ENCODE peak calls at places on chromosomes 4 and X, in five cellular contexts. One of them, this sample, is unnamed.

GRCh38 chr4:92600638-92601037 is 296.9 kb downstream of the GRID2 start:
- DNase-seq in WTC11: peak; percentile 52
- DNase-seq in A549: no peak
- DNase-seq in K562: no peak
- DNase-seq in HepG2: peak; percentile 3
- DNase-seq in this sample: no peak

GRCh38 chr4:12635629-12636028 is 848.5 kb downstream of the RAB28 start:
- DNase-seq in K562: no peak
- DNase-seq in A549: no peak
- DNase-seq in HepG2: no peak
- DNase-seq in WTC11: no peak
- DNase-seq in this sample: no peak

GRCh38 chr4:6526171-6526570 is 48.8 kb upstream of the MAN2B2 start:
- DNase-seq in HepG2: no peak
- DNase-seq in WTC11: no peak
- DNase-seq in K562: no peak
- DNase-seq in A549: no peak
- DNase-seq in this sample: no peak

GRCh38 chr4:103498161-103499070 is 221.4 kb downstream of the TACR3 start:
- DNase-seq in WTC11: no peak
- DNase-seq in HepG2: no peak
- DNase-seq in K562: no peak
- DNase-seq in A549: no peak
- DNase-seq in this sample: no peak

GRCh38 chrX:139085404-139085803 is 373.9 kb upstream of the FGF13 start:
- DNase-seq in A549: no peak
- DNase-seq in WTC11: no peak
- DNase-seq in HepG2: no peak
- DNase-seq in K562: no peak
- DNase-seq in this sample: no peak

GRCh38 chr4:87003266-87003665 is 68.5 kb downstream of the AFF1 start:
- DNase-seq in WTC11: no peak
- DNase-seq in K562: no peak
- DNase-seq in HepG2: no peak
- DNase-seq in A549: no peak
- DNase-seq in this sample: no peak

GRCh38 chrX:123959281-123960063 is 2.0 kb upstream of the STAG2 start:
- DNase-seq in A549: peak; percentile 64
- DNase-seq in HepG2: no peak
- DNase-seq in WTC11: peak; percentile 21
- DNase-seq in K562: peak; percentile 66
- DNase-seq in this sample: no peak

GRCh38 chrX:71586929-71587328 is 8.7 kb downstream of the GCNA start:
- DNase-seq in K562: no peak
- DNase-seq in A549: no peak
- DNase-seq in WTC11: no peak
- DNase-seq in HepG2: peak; percentile 69
- DNase-seq in this sample: no peak

GRCh38 chr4:33052241-33052640 is 2332.1 kb downstream of the PCDH7 start:
- DNase-seq in A549: no peak
- DNase-seq in K562: no peak
- DNase-seq in HepG2: no peak
- DNase-seq in WTC11: no peak
- DNase-seq in this sample: no peak

GRCh38 chr4:109969087-109969486 is 56.4 kb downstream of the EGF start:
- DNase-seq in WTC11: no peak
- DNase-seq in HepG2: no peak
- DNase-seq in K562: peak; percentile 49
- DNase-seq in A549: no peak
- DNase-seq in this sample: no peak

GRCh38 chr4:107380836-107381438 is 339.1 kb downstream of the PAPSS1 start:
- DNase-seq in WTC11: peak; percentile 11
- DNase-seq in HepG2: no peak
- DNase-seq in K562: no peak
- DNase-seq in A549: peak; percentile 2
- DNase-seq in this sample: no peak

GRCh38 chr4:32986236-32986635 is 2266.1 kb downstream of the PCDH7 start:
- DNase-seq in HepG2: no peak
- DNase-seq in K562: no peak
- DNase-seq in WTC11: no peak
- DNase-seq in A549: no peak
- DNase-seq in this sample: no peak

GRCh38 chrX:133151320-133151719 is 54.4 kb upstream of the USP26 start:
- DNase-seq in A549: peak; percentile 0
- DNase-seq in K562: no peak
- DNase-seq in HepG2: peak; percentile 8
- DNase-seq in WTC11: no peak
- DNase-seq in this sample: no peak
- TF ChIP-seq USF2 in A549: no peak
- TF ChIP-seq USF2 in K562: no peak
- TF ChIP-seq USF2 in HepG2: no peak
- TF ChIP-seq USF2 in WTC11: no peak
- TF ChIP-seq USF2 in this sample: no peak

GRCh38 chrX:87299563-87300160 is 217.9 kb upstream of the KLHL4 start:
- DNase-seq in A549: peak; percentile 23
- DNase-seq in HepG2: peak; percentile 0
- DNase-seq in WTC11: no peak
- DNase-seq in K562: peak; percentile 21
- DNase-seq in this sample: no peak
- TF ChIP-seq JUN in A549: no peak
- TF ChIP-seq JUN in HepG2: no peak
- TF ChIP-seq JUN in WTC11: no peak
- TF ChIP-seq JUN in K562: no peak
- TF ChIP-seq JUN in this sample: no peak

GRCh38 chr4:16110906-16111305 is 27.1 kb upstream of the PROM1 start:
- DNase-seq in K562: no peak
- DNase-seq in HepG2: no peak
- DNase-seq in WTC11: no peak
- DNase-seq in A549: no peak
- DNase-seq in this sample: no peak
- TF ChIP-seq USF2 in K562: no peak
- TF ChIP-seq USF2 in HepG2: no peak
- TF ChIP-seq USF2 in WTC11: no peak
- TF ChIP-seq USF2 in A549: no peak
- TF ChIP-seq USF2 in this sample: no peak

DNA sequence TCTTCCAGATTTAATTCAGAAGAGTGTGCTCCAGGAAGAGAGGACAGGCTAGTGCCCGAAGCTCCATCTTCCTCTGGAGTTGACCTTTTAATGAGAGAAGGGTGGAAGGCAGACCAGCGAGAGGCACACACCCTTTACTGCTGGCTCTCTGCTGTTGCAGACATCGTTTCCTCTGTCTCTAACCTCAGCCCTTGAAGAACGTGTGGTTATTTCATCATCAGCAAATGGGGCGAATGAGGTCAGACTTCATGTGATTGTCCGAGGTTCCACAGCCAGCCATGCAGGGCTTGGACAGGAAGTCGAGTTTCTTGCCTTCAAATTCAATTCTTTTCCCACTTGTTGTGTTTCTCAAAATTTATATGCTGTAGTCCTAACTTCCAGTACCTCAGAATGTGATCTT is 155.2 kb upstream of the MSX1 start:
- DNase-seq in A549: no peak
- DNase-seq in WTC11: no peak
- DNase-seq in K562: no peak
- DNase-seq in HepG2: no peak
- DNase-seq in this sample: no peak
- TF ChIP-seq JUN in A549: no peak
- TF ChIP-seq JUN in WTC11: no peak
- TF ChIP-seq JUN in K562: no peak
- TF ChIP-seq JUN in HepG2: no peak
- TF ChIP-seq JUN in this sample: no peak

DNA sequence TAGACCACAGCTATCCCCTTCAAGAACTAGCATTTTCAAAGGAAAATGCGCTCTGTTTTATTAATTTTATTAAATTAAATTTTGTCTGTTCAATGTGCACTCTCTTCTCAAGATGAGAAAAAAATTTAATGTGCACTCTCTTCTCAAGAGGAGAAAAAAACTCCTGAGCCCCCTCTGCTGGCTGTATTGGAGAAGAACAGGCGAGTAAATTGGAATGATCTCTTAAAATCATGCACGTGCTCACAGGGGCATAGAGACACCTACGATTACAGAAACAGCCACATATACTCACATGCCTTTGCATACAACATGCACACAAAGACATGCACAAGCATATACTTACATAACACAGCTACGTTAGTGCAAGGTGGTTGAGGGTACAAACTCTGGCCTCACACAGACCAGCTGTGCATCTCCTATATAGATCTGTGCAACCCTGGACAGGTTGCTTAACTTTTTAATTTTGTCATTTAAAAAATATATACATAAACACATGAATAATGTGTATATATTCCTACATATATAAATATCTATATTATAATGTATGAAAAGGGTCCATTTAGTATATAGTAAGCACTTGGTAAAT is 176.2 kb upstream of the CXorf66 start:
- DNase-seq in A549: peak; percentile 35
- DNase-seq in WTC11: peak; percentile 28
- DNase-seq in K562: peak; percentile 31
- DNase-seq in HepG2: peak; percentile 8
- DNase-seq in this sample: peak; percentile 55
- TF ChIP-seq USF2 in A549: no peak
- TF ChIP-seq USF2 in WTC11: no peak
- TF ChIP-seq USF2 in K562: no peak
- TF ChIP-seq USF2 in HepG2: no peak
- TF ChIP-seq USF2 in this sample: no peak

DNA sequence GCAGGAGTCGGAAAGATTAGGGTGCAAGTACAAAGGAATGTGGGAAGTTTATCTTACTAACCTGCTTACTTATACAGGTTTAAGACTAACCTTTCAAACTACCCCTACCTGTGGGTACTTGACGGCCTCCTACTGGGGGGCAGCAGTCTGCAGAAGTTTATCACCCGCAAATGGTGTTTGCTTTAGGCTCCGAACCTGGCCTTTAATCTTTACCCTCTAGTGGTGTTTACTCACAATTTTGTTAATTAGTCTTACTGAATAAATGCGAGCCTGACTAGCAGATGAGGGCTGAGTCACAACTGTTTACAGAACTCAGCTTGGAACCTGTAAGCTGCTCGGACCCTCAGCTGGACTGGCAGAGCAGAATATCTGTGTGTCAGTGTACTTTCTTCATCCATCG is 204.2 kb upstream of the GPRIN3 start:
- DNase-seq in WTC11: no peak
- DNase-seq in A549: no peak
- DNase-seq in K562: no peak
- DNase-seq in HepG2: no peak
- DNase-seq in this sample: no peak
- TF ChIP-seq JUN in WTC11: no peak
- TF ChIP-seq JUN in A549: no peak
- TF ChIP-seq JUN in K562: no peak
- TF ChIP-seq JUN in HepG2: no peak
- TF ChIP-seq JUN in this sample: no peak

DNA sequence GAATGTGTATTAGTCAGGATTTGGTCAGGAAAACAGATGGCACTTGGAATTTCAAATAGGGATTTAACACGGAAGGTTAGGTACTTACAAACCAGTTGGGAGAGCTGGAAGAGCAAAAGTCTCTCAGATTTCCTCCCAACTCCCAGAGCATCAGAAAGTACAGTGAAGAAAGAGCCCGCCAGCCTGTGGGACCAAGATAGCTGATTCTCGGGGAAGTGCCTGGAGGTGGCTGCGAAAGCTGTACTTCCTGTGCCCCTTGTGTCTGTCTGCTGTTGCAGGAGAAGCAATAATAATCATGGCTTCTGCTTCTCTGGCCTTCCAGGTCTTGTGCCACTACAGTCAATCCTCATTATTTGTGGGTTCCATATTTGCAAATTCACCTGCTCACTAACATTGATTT is 221.0 kb upstream of the BCOR start:
- DNase-seq in A549: no peak
- DNase-seq in HepG2: no peak
- DNase-seq in K562: no peak
- DNase-seq in WTC11: no peak
- DNase-seq in this sample: no peak
- TF ChIP-seq USF2 in A549: no peak
- TF ChIP-seq USF2 in HepG2: no peak
- TF ChIP-seq USF2 in K562: no peak
- TF ChIP-seq USF2 in WTC11: no peak
- TF ChIP-seq USF2 in this sample: no peak

DNA sequence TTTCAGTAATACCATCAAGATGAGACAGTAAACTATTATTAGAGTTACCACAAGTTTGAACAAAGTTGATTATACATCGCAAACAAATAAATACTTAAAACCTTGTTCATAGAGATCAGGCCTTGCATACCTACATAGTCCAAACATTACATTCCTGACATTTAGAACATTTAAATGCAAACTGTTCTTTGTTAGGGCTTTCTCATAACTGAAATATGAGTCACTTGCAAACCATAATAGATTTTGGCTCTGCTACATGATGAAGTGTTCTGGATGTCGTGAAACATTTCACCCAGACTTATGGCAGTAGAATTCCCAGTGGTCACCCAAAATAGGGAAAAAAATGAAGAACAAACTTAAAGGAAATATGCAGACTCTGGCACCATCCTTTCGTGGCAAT is 75.0 kb downstream of the FAT4 start:
- DNase-seq in HepG2: no peak
- DNase-seq in WTC11: no peak
- DNase-seq in A549: peak; percentile 16
- DNase-seq in K562: no peak
- DNase-seq in this sample: no peak
- TF ChIP-seq JUN in HepG2: no peak
- TF ChIP-seq JUN in WTC11: no peak
- TF ChIP-seq JUN in A549: no peak
- TF ChIP-seq JUN in K562: no peak
- TF ChIP-seq JUN in this sample: no peak

GRCh38 chrX:114650351-114650750 is 66.5 kb downstream of the HTR2C start:
- DNase-seq in A549: no peak
- DNase-seq in K562: no peak
- DNase-seq in WTC11: no peak
- DNase-seq in HepG2: no peak
- DNase-seq in this sample: no peak
- TF ChIP-seq USF2 in A549: no peak
- TF ChIP-seq USF2 in K562: no peak
- TF ChIP-seq USF2 in WTC11: no peak
- TF ChIP-seq USF2 in HepG2: no peak
- TF ChIP-seq USF2 in this sample: no peak

DNA sequence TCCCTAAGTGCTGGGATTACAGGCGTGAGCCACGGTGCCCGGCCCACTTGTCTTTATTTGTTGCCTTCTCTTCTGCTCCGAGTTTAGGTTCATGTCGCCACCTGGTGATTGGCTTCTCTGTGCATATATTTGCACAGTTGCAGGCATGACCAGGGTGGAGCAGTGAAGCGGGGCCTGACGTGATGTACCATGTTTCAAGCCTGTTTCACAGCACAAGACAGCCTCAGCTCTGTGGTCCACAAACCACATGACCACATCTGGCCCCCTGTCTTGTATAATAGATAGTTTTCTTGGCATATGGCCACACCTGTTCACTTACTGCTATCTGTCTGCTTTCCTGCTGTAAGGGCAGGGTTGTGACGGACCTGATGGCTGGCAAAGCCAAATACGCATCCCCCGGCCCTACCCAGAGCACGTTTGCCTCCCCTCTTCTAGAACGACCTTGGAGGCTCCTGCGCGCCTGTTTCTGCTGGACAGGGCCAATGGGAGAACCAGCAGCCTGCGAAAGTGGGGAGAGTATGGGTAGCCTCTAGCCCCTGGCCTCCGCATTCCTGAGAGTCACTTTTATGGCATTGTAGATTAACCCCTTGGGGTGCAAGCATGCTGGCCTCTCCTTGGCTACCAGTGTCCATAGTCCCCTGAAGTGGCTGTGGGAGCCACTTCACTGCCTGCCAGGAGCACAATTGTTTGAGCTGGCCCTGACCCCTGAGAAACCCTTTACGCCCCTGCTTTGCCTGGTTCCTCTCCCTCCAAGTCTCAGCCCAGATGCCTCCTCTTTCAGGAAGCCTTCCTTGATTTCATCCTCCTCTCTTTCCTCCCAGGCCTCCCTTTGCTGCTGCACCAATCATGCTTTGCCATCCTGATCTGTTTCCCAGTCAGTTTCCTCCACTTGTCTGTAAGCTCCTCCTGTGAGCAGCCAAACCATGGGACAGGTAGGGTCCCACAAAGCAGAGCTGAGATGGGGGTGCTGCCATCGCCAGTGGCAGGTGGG is 6.0 kb upstream of the SH3TC1 start:
- DNase-seq in WTC11: no peak
- DNase-seq in K562: peak; percentile 18
- DNase-seq in A549: peak; percentile 76
- DNase-seq in HepG2: peak; percentile 73
- DNase-seq in this sample: no peak
- TF ChIP-seq JUN in WTC11: no peak
- TF ChIP-seq JUN in K562: no peak
- TF ChIP-seq JUN in A549: no peak
- TF ChIP-seq JUN in HepG2: no peak
- TF ChIP-seq JUN in this sample: no peak